ENCODE peak calls at places on chromosomes 4 and X, in seven cellular contexts. X, J, P, D, W, S and G are unnamed samples.

GRCh38 chrX:125203379-125203736 is 116.3 kb upstream of the TEX13C start:
- DNase-seq in P (no peak), X (no peak), S (no peak), D (no peak), J (no peak), W (no peak), G (no peak)

GRCh38 chr4:73922766-73923630 is 53.8 kb downstream of the CXCL1 start:
- DNase-seq in S (peak), X (no peak), J (no peak), W (no peak), P (no peak), D (no peak), G (no peak)

GRCh38 chr4:150385606-150386005 is 196.3 kb upstream of the MAB21L2 start:
- DNase-seq in X (peak), P (no peak), S (peak), D (no peak), W (no peak), J (no peak), G (no peak)

GRCh38 chr4:38894340-38894982 is 26.9 kb downstream of the FAM114A1 start:
- DNase-seq in W (no peak), J (no peak), D (no peak), S (no peak), P (no peak), X (no peak), G (no peak)

GRCh38 chr4:185244763-185245162 is 35.4 kb downstream of the SNX25 start:
- DNase-seq in D (no peak), J (no peak), W (no peak), S (no peak), X (no peak), P (no peak), G (no peak)

GRCh38 chr4:186643501-186644315 is 79.9 kb downstream of the FAT1 start:
- DNase-seq in P (no peak), X (peak), J (no peak), W (no peak), S (peak), D (no peak), G (no peak)

GRCh38 chrX:70039758-70040157 is 10.0 kb downstream of the AWAT2 start:
- DNase-seq in P (no peak), J (no peak), W (no peak), D (no peak), X (no peak), S (no peak), G (no peak)

GRCh38 chr4:89586864-89587263 is 250.1 kb downstream of the SNCA start:
- DNase-seq in D (no peak), P (no peak), W (no peak), X (no peak), S (no peak), J (no peak), G (no peak)

GRCh38 chr4:3481783-3482397 is 18.8 kb downstream of the DOK7 start:
- DNase-seq in J (no peak), P (no peak), X (no peak), W (no peak), D (no peak), S (no peak), G (no peak)

GRCh38 chr4:52633846-52634245 is 25.3 kb downstream of the USP46 start:
- DNase-seq in W (no peak), J (no peak), S (no peak), P (no peak), D (no peak), X (no peak), G (no peak)

GRCh38 chrX:154824638-154825037 is 9.8 kb downstream of the SMIM9 start:
- DNase-seq in J (no peak), P (no peak), W (no peak), S (no peak), D (no peak), X (no peak), G (no peak)

GRCh38 chr4:53130896-53131561 is 234.8 kb downstream of the SCFD2 start:
- DNase-seq in W (no peak), X (no peak), J (no peak), P (no peak), S (no peak), D (no peak), G (no peak)

GRCh38 chrX:106178826-106179225 is 10.7 kb downstream of the PWWP3B start:
- DNase-seq in S (no peak), P (no peak), J (no peak), W (no peak), X (no peak), D (no peak), G (no peak)

GRCh38 chr4:120801171-120801758 is 121.3 kb downstream of the PRDM5 start:
- DNase-seq in W (no peak), J (no peak), S (peak), P (no peak), X (peak), D (no peak), G (no peak)

GRCh38 chrX:40573763-40574162 is 7.0 kb upstream of the ATP6AP2 start:
- DNase-seq in S (no peak), D (no peak), X (no peak), J (peak), P (peak), W (no peak), G (no peak)

GRCh38 chr4:138952405-138952804 is 63.2 kb upstream of the NOCT start:
- DNase-seq in P (no peak), D (peak), W (no peak), J (no peak), X (no peak), S (no peak), G (no peak)

GRCh38 chrX:13169688-13170087 is 125.3 kb upstream of the FAM9C start:
- DNase-seq in J (no peak), X (no peak), P (no peak), S (no peak), W (no peak), D (no peak), G (no peak)

GRCh38 chr4:55807556-55807955 is 12.0 kb upstream of the EXOC1L start:
- DNase-seq in P (no peak), X (no peak), W (no peak), J (no peak), S (no peak), D (no peak), G (no peak)

GRCh38 chr4:1215347-1216075 is 33.4 kb downstream of the CTBP1 start:
- DNase-seq in P (no peak), J (no peak), D (no peak), X (no peak), W (no peak), S (no peak), G (no peak)

GRCh38 chrX:11412715-11413623 is 119.8 kb downstream of the AMELX start:
- DNase-seq in X (no peak), S (no peak), W (no peak), D (no peak), J (no peak), P (no peak), G (no peak)

GRCh38 chr4:167234388-167234881 is at the start of gene SPOCK3:
- DNase-seq in W (peak), J (peak), X (peak), P (no peak), S (peak), D (no peak), G (peak)

GRCh38 chrX:48083212-48083611 is 11.8 kb upstream of the ZNF630 start:
- DNase-seq in D (peak), X (peak), S (no peak), P (no peak), W (peak), J (peak), G (no peak)

GRCh38 chr4:4308800-4309441 is 18.9 kb downstream of the ZBTB49 start:
- DNase-seq in J (no peak), D (no peak), P (no peak), W (no peak), X (no peak), S (no peak), G (no peak)